ENCODE peak calls at places on chromosomes 11 and 22, in eight cellular contexts. Q, S, A, L, O, N, Y and I are unnamed samples.

GRCh38 chr11:85798361-85798760 is 12.6 kb downstream of the SYTL2 start:
- DNase-seq in Q (no peak), S (no peak), A (no peak), L (no peak), O (no peak), N (no peak), Y (no peak), I (no peak)

GRCh38 chr22:21707677-21708076 is 27.9 kb downstream of the YPEL1 start:
- DNase-seq in Q (no peak), S (no peak), A (no peak), L (no peak), O (no peak), N (no peak), Y (no peak), I (no peak)

GRCh38 chr22:17013396-17014100 is 5.5 kb upstream of the GAB4 start:
- DNase-seq in Q (no peak), S (no peak), A (no peak), L (no peak), O (no peak), N (no peak), Y (no peak), I (no peak)

GRCh38 chr11:70498171-70498571 is 99.8 kb downstream of the CTTN start:
- DNase-seq in Q (peak; percentile 25), S (no peak), A (no peak), L (peak; percentile 33), O (no peak), N (no peak), Y (no peak), I (no peak)

GRCh38 chr22:20551805-20552449 is 44.5 kb downstream of the MED15 start:
- DNase-seq in Q (no peak), S (no peak), A (peak; percentile 59), L (peak; percentile 85), O (peak; percentile 46), N (no peak), Y (no peak), I (peak; percentile 85)

GRCh38 chr11:118046964-118047700 is 29.7 kb upstream of the TMPRSS4 start:
- DNase-seq in Q (no peak), S (no peak), A (peak; percentile 63), L (peak; percentile 13), O (no peak), N (no peak), Y (no peak), I (no peak)

GRCh38 chr22:50326959-50327710 is at the start of gene DENND6B:
- DNase-seq in Q (peak; percentile 92), S (peak; percentile 96), A (peak; percentile 51), L (peak; percentile 89), O (peak; percentile 58), N (peak; percentile 68), Y (peak; percentile 90), I (peak; percentile 87)

GRCh38 chr11:78476066-78476465 is 58.4 kb upstream of the GAB2 start:
- DNase-seq in Q (no peak), S (no peak), A (no peak), L (no peak), O (no peak), N (no peak), Y (no peak), I (no peak)

GRCh38 chr11:115466122-115466521 is 38.1 kb downstream of the CADM1 start:
- DNase-seq in Q (no peak), S (no peak), A (no peak), L (no peak), O (no peak), N (no peak), Y (no peak), I (no peak)

GRCh38 chr11:34600339-34601084 is 20.4 kb upstream of the EHF start:
- DNase-seq in Q (peak; percentile 76), S (no peak), A (no peak), L (no peak), O (no peak), N (no peak), Y (peak; percentile 37), I (no peak)

GRCh38 chr11:32827276-32827675 is 2.5 kb upstream of the PRRG4 start:
- DNase-seq in Q (no peak), S (no peak), A (no peak), L (no peak), O (no peak), N (no peak), Y (no peak), I (no peak)

GRCh38 chr11:2289350-2289749 is 12.4 kb downstream of the C11orf21 start:
- DNase-seq in Q (no peak), S (no peak), A (no peak), L (peak; percentile 41), O (no peak), N (no peak), Y (no peak), I (peak; percentile 41)

GRCh38 chr11:71281901-71282300 is 29.5 kb upstream of the SHANK2 start:
- DNase-seq in Q (peak; percentile 25), S (no peak), A (no peak), L (no peak), O (no peak), N (no peak), Y (no peak), I (peak; percentile 16)

GRCh38 chr22:46075764-46076531 is 74.4 kb upstream of the PPARA start:
- DNase-seq in Q (peak; percentile 58), S (no peak), A (no peak), L (peak; percentile 63), O (no peak), N (peak; percentile 13), Y (no peak), I (peak; percentile 75)

GRCh38 chr11:406796-407650 is 7.8 kb downstream of the SIGIRR start:
- DNase-seq in Q (peak; percentile 91), S (peak; percentile 90), A (peak; percentile 97), L (peak; percentile 85), O (peak; percentile 94), N (peak; percentile 50), Y (peak; percentile 84), I (no peak)

GRCh38 chr11:88631497-88631896 is 294.0 kb upstream of the CTSC start:
- DNase-seq in Q (no peak), S (peak; percentile 41), A (no peak), L (no peak), O (no peak), N (no peak), Y (no peak), I (no peak)

GRCh38 chr22:33539202-33539901 is 380.9 kb downstream of the LARGE1 start:
- DNase-seq in Q (no peak), S (no peak), A (no peak), L (no peak), O (no peak), N (no peak), Y (no peak), I (no peak)
- H3K27ac ChIP-seq in Q (no peak overlapping the region), S (no peak overlapping the region), A (no peak overlapping the region), L (no peak overlapping the region), O (no peak overlapping the region), N (no peak overlapping the region), Y (no peak overlapping the region), I (no peak overlapping the region)

DNA sequence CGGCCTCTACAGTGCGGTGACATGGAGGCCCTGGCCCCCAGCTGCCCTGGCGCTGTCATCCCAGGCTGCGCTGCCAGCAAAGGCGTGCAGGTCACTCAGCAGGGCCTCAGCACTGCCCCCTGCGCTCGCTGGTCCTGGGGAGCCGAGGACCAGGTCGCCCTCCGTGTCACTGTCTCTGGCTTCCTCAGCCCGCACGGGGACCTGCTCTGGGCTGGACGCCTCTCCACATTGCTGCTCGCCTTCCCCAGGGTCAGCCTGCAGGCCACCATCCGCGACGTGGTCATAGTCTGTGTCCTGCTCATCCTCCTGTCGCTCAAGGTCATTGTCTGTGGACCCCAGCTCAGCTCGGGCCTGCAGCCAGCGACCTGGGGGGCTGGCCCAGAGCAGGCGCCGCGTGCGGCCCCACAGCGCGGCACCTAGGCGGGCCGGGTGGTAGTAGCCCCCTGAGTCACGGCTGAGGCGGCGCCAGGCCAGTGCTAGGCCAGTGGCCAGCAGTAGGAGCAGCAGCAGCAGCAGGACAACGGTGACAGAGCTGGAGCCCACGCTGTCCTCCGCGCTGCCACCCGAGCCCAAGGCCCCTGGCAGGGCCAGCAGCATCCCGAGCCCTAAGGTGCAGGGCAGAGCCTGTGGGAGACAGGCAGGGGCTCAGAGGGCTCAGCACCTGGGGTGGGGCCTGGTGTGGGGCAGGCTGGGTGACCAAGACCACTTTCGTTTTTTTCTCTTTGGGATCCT is 1.6 kb downstream of the PTPRCAP start:
- DNase-seq in Q (no peak), S (no peak), A (no peak), L (peak; percentile 66), O (peak; percentile 37), N (no peak), Y (no peak), I (no peak)
- H3K27ac ChIP-seq in Q (no peak overlapping the region), S (no peak overlapping the region), A (peak overlapping the region; percentile 78), L (peak overlapping the region; percentile 71), O (peak overlapping the region; percentile 59), N (no peak overlapping the region), Y (peak overlapping the region; percentile 55), I (peak overlapping the region; percentile 25)

DNA sequence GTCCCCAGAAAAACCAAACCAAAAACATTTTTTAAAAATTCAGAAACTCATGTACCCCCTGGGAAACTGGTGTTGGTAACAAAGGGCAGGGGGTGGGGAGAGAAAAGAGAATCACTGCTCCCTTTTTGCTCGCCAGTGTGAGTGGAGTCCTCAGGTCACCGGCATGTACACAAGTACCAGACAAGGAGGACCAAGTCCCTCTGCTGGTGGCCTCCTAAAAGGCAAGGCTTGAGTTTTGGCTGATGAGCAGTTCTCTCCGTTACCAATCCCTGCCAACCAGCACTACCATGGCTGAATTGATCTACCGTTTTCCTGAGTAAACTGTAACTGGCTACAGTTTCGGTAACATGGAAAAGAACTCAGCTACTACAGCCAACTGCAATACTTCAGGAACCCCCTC is 22.0 kb downstream of the APOL5 start:
- DNase-seq in Q (no peak), S (peak; percentile 44), A (no peak), L (peak; percentile 77), O (peak; percentile 3), N (no peak), Y (no peak), I (no peak)
- H3K27ac ChIP-seq in Q (no peak overlapping the region), S (no peak overlapping the region), A (no peak overlapping the region), L (peak overlapping the region; percentile 45), O (no peak overlapping the region), N (no peak overlapping the region), Y (peak overlapping the region; percentile 80), I (no peak overlapping the region)

DNA sequence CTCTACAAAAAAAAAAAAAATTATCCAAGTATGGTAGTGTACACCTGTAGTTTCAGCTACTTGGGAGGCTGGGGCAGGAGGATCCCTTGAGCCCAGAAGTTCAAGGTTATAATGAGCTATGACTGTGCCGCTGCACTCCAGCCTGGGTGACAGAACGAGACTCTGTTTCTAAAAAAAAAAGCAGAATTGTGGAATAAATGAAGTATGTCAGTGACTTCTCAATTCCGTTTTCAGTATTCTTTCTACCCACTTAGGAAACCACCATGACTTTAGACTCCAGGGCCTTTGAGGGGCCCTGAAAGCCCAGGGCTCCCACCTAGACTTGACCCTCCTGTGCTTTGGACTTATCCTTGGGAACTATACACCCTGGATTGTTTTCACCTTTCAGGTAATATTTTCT is 6.5 kb upstream of the NUP160 start:
- DNase-seq in Q (no peak), S (no peak), A (no peak), L (no peak), O (no peak), N (no peak), Y (no peak), I (no peak)
- H3K27ac ChIP-seq in Q (no peak overlapping the region), S (no peak overlapping the region), A (no peak overlapping the region), L (no peak overlapping the region), O (no peak overlapping the region), N (no peak overlapping the region), Y (no peak overlapping the region), I (no peak overlapping the region)

GRCh38 chr11:119529063-119529845 is 106.3 kb upstream of the THY1 start:
- DNase-seq in Q (no peak), S (no peak), A (no peak), L (peak; percentile 25), O (no peak), N (no peak), Y (no peak), I (no peak)
- H3K27ac ChIP-seq in Q (no peak overlapping the region), S (no peak overlapping the region), A (no peak overlapping the region), L (no peak overlapping the region), O (no peak overlapping the region), N (no peak overlapping the region), Y (no peak overlapping the region), I (no peak overlapping the region)